ENCODE peak calls at places on chromosomes 4 and X, in ten cellular contexts. T is type B pancreatic cell; N is fibroblast of villous mesenchyme; X is MCF 10A; E is cardiac fibroblast; L is CD8-positive, alpha-beta T cell; G is heart right ventricle; V is pancreas; P is bronchial epithelial cell; U is Peyer's patch. W is an unnamed sample.
A peak's percentile ranks its signal among the peaks of the same experiment; 100 is the strongest.

GRCh38 chrX:34734383-34734782 is 77.3 kb upstream of the TMEM47 start:
- DNase-seq in L (no peak), N (no peak), G (no peak), P (peak; percentile 17), T (no peak), V (no peak), X (peak; percentile 3), E (peak; percentile 27), U (no peak), W (no peak)

GRCh38 chrX:40644821-40645358 is 2.5 kb downstream of the CXorf38 start:
- DNase-seq in T (no peak), P (peak; percentile 45), V (peak; percentile 33), X (peak; percentile 54), U (peak; percentile 79), L (peak; percentile 53), E (peak; percentile 67), N (peak; percentile 82), G (peak; percentile 67), W (peak; percentile 56)

GRCh38 chr4:110062166-110062565 is 136.2 kb downstream of the ELOVL6 start:
- DNase-seq in U (no peak), P (no peak), L (no peak), X (no peak), V (no peak), T (no peak), G (no peak), N (no peak), E (no peak), W (no peak)

GRCh38 chrX:16739574-16739973 is 20.2 kb downstream of the SYAP1 start:
- DNase-seq in G (no peak), U (no peak), L (no peak), T (no peak), X (no peak), V (no peak), P (peak; percentile 20), N (peak; percentile 13), E (peak; percentile 10), W (no peak)

GRCh38 chr4:55018978-55019377 is 106.4 kb downstream of the KDR start:
- DNase-seq in G (no peak), T (no peak), E (no peak), L (no peak), X (no peak), V (no peak), P (peak; percentile 24), U (no peak), N (no peak), W (no peak)

GRCh38 chr4:146155152-146155724 is 20.3 kb upstream of the LSM6 start:
- DNase-seq in U (no peak), E (no peak), T (no peak), L (no peak), V (no peak), N (no peak), P (no peak), G (no peak), X (no peak), W (no peak)

GRCh38 chr4:46844325-46844917 is 64.6 kb downstream of the COX7B2 start:
- DNase-seq in L (peak; percentile 29), N (peak; percentile 40), V (no peak), T (no peak), P (peak; percentile 47), E (peak; percentile 76), U (peak; percentile 19), G (peak; percentile 42), X (peak; percentile 70), W (peak; percentile 13)

GRCh38 chr4:99324978-99325377 is 3.8 kb upstream of the ADH1B start:
- DNase-seq in U (no peak), T (no peak), N (peak; percentile 87), V (peak; percentile 24), G (peak; percentile 63), E (peak; percentile 87), L (no peak), P (no peak), X (peak; percentile 82), W (no peak)

GRCh38 chr4:93791570-93792195 is 36.9 kb upstream of the ATOH1 start:
- DNase-seq in P (peak; percentile 44), L (no peak), E (peak; percentile 65), G (peak; percentile 30), N (peak; percentile 43), T (no peak), X (peak; percentile 81), U (no peak), V (peak; percentile 48), W (peak; percentile 50)

GRCh38 chr4:151205722-151206121 is 71.2 kb upstream of the PRSS48 start:
- DNase-seq in P (no peak), U (no peak), T (no peak), V (no peak), X (no peak), N (no peak), L (no peak), E (no peak), G (no peak), W (no peak)

GRCh38 chr4:142036795-142037583 is 400.6 kb downstream of the IL15 start:
- DNase-seq in P (peak; percentile 89), U (no peak), G (no peak), X (peak; percentile 4), E (peak; percentile 65), N (peak; percentile 6), V (no peak), T (no peak), L (no peak), W (no peak)

GRCh38 chr4:152039085-152039484 is 278.3 kb upstream of the GATB start:
- DNase-seq in N (peak; percentile 68), E (peak; percentile 51), V (no peak), T (no peak), L (no peak), X (no peak), G (peak; percentile 26), P (no peak), U (no peak), W (no peak)

GRCh38 chr4:123825596-123826291 is 429.1 kb downstream of the SPRY1 start:
- DNase-seq in P (peak; percentile 25), N (peak; percentile 64), T (no peak), G (no peak), U (no peak), L (no peak), V (no peak), X (peak; percentile 47), E (peak; percentile 92), W (no peak)

GRCh38 chr4:7139167-7139979 is 53.0 kb upstream of the SORCS2 start:
- DNase-seq in V (no peak), G (no peak), U (no peak), E (no peak), T (no peak), X (no peak), N (no peak), L (no peak), P (no peak), W (no peak)
- TF ChIP-seq CTCF in V (no peak), G (no peak), U (no peak), E (no peak), T (no peak), X (no peak), N (no peak), L (no peak), P (no peak), W (no peak)

GRCh38 chr4:164768516-164768915 is 14.6 kb downstream of the SMIM31 start:
- DNase-seq in L (no peak), P (no peak), T (no peak), E (peak; percentile 16), V (no peak), G (no peak), U (no peak), X (peak; percentile 13), N (peak; percentile 2), W (no peak)
- TF ChIP-seq CTCF in L (no peak), P (peak; percentile 16), T (peak; percentile 74), E (peak; percentile 37), V (peak; percentile 19), G (peak; percentile 20), U (peak; percentile 15), X (peak; percentile 32), N (peak; percentile 36), W (no peak)

GRCh38 chrX:33336783-33337182 is 125.4 kb upstream of the DMD start:
- DNase-seq in T (no peak), E (peak; percentile 53), V (no peak), G (peak; percentile 8), L (no peak), N (peak; percentile 11), P (peak; percentile 21), U (no peak), X (peak; percentile 45), W (no peak)
- TF ChIP-seq CTCF in T (peak; percentile 74), E (peak; percentile 42), V (no peak), G (peak; percentile 33), L (no peak), N (peak; percentile 10), P (peak; percentile 52), U (peak; percentile 14), X (peak; percentile 50), W (peak; percentile 16)

GRCh38 chr4:42234817-42235216 is 82.4 kb upstream of the BEND4 start:
- DNase-seq in X (no peak), V (no peak), P (no peak), E (no peak), T (no peak), N (no peak), G (no peak), L (no peak), U (no peak), W (no peak)
- TF ChIP-seq CTCF in X (no peak), V (no peak), P (no peak), E (no peak), T (no peak), N (no peak), G (no peak), L (no peak), U (no peak), W (no peak)

DNA sequence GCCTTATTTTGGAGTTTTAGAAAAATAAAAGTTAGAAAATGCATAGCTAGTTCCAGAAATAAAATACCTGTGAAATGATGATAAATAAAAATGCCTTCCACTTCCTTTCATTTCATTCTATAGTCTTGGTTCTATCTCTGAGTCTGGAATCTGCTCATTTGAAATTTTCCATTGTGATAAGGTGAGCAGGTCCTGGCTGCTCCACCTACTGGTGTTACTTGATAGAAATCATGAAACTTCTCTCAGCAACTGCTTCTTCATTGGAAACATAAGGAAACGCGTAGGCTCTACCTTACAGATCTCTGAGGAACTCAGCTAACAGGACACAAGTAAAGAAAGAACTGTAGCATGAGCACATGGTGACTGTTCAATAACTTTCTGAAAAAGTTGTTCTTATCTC is 141.8 kb downstream of the DCHS2 start:
- DNase-seq in E (peak; percentile 16), T (no peak), G (no peak), N (peak; percentile 16), V (no peak), X (peak; percentile 33), L (no peak), P (peak; percentile 37), U (no peak), W (no peak)
- TF ChIP-seq CTCF in E (peak; percentile 34), T (peak; percentile 65), G (no peak), N (peak; percentile 52), V (peak; percentile 24), X (peak; percentile 51), L (no peak), P (peak; percentile 42), U (no peak), W (no peak)

GRCh38 chr4:52106701-52107100 is 55.6 kb downstream of the SPATA18 start:
- DNase-seq in N (peak; percentile 38), P (peak; percentile 50), T (no peak), X (no peak), E (no peak), G (no peak), V (no peak), L (no peak), U (no peak), W (no peak)
- TF ChIP-seq CTCF in N (no peak), P (no peak), T (no peak), X (no peak), E (no peak), G (no peak), V (no peak), L (no peak), U (no peak), W (no peak)

GRCh38 chr4:70993181-70994068 is at the start of gene DCK:
- DNase-seq in N (peak; percentile 92), P (peak; percentile 69), G (peak; percentile 90), T (peak; percentile 94), E (peak; percentile 89), V (peak; percentile 92), U (peak; percentile 89), X (peak; percentile 92), L (peak; percentile 83), W (peak; percentile 95)
- TF ChIP-seq CTCF in N (no peak), P (no peak), G (no peak), T (no peak), E (no peak), V (no peak), U (no peak), X (no peak), L (no peak), W (no peak)